ENCODE peak calls at places on chromosomes 3 and 15, in six cellular contexts. One of them, this sample, is unnamed.
A peak's percentile ranks its signal among the peaks of the same experiment; 100 is the strongest.

GRCh38 chr3:138348107-138348949 is at the start of gene MRAS:
- DNase-seq in heart left ventricle: peak; percentile 90
- DNase-seq in right cardiac atrium: peak; percentile 94
- DNase-seq in sigmoid colon: peak; percentile 90
- DNase-seq in mammary epithelial cell: peak; percentile 66
- DNase-seq in neural progenitor cell: peak; percentile 93
- DNase-seq in this sample: peak; percentile 64

GRCh38 chr3:69020857-69021256 is 7.4 kb upstream of the EOGT start:
- DNase-seq in heart left ventricle: no peak
- DNase-seq in right cardiac atrium: no peak
- DNase-seq in sigmoid colon: no peak
- DNase-seq in mammary epithelial cell: no peak
- DNase-seq in neural progenitor cell: no peak
- DNase-seq in this sample: no peak

GRCh38 chr3:128344046-128344368 is 122.7 kb downstream of the DNAJB8 start:
- DNase-seq in heart left ventricle: no peak
- DNase-seq in right cardiac atrium: no peak
- DNase-seq in sigmoid colon: peak; percentile 36
- DNase-seq in mammary epithelial cell: no peak
- DNase-seq in neural progenitor cell: no peak
- DNase-seq in this sample: no peak

GRCh38 chr3:4656059-4656458 is 162.9 kb downstream of the ITPR1 start:
- DNase-seq in heart left ventricle: peak; percentile 70
- DNase-seq in right cardiac atrium: peak; percentile 83
- DNase-seq in sigmoid colon: peak; percentile 75
- DNase-seq in mammary epithelial cell: peak; percentile 40
- DNase-seq in neural progenitor cell: peak; percentile 87
- DNase-seq in this sample: peak; percentile 59

GRCh38 chr15:75646944-75647364 is 758 bp upstream of the SNX33 start:
- DNase-seq in heart left ventricle: peak; percentile 80
- DNase-seq in right cardiac atrium: no peak
- DNase-seq in sigmoid colon: peak; percentile 81
- DNase-seq in mammary epithelial cell: peak; percentile 40
- DNase-seq in neural progenitor cell: peak; percentile 46
- DNase-seq in this sample: no peak

GRCh38 chr3:156211583-156211982 is 91.2 kb downstream of the KCNAB1 start:
- DNase-seq in heart left ventricle: no peak
- DNase-seq in right cardiac atrium: no peak
- DNase-seq in sigmoid colon: no peak
- DNase-seq in mammary epithelial cell: peak; percentile 89
- DNase-seq in neural progenitor cell: no peak
- DNase-seq in this sample: no peak

GRCh38 chr3:2579206-2579605 is 480.5 kb downstream of the CNTN4 start:
- DNase-seq in heart left ventricle: no peak
- DNase-seq in right cardiac atrium: no peak
- DNase-seq in sigmoid colon: no peak
- DNase-seq in mammary epithelial cell: no peak
- DNase-seq in neural progenitor cell: no peak
- DNase-seq in this sample: no peak

GRCh38 chr15:37217567-37217966 is 117.2 kb upstream of the MEIS2 start:
- DNase-seq in heart left ventricle: no peak
- DNase-seq in right cardiac atrium: no peak
- DNase-seq in sigmoid colon: no peak
- DNase-seq in mammary epithelial cell: no peak
- DNase-seq in neural progenitor cell: no peak
- DNase-seq in this sample: no peak

GRCh38 chr15:78626611-78627010 is 5.8 kb upstream of the CHRNA3 start:
- DNase-seq in heart left ventricle: no peak
- DNase-seq in right cardiac atrium: no peak
- DNase-seq in sigmoid colon: no peak
- DNase-seq in mammary epithelial cell: no peak
- DNase-seq in neural progenitor cell: no peak
- DNase-seq in this sample: no peak

DNA sequence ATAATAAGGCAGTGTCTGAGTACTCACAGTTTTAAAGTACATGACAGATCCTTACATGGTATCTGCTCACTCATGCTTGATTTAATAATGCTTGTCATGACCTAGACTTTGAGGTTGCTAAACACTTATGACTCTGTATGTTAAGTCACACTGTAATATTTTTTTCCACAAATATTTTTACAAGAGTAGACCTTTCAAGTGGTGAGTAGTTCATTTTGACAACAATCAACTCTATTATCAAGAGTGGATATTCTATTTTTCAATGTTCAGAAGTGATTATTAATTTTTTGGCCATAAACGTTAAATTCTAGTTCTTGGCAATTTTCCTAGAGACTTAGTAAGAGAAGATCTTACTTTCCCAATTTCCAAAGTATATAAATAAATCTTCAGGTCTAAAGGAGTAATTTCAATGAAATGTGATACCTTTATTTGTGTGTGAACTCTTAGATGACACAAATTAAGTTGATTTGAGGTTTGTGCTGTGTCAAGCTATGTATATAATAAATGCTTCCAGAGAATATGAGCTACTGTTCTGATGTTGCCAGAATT is 104.5 kb downstream of the NLGN1 start:
- DNase-seq in heart left ventricle: no peak
- DNase-seq in right cardiac atrium: no peak
- DNase-seq in sigmoid colon: no peak
- DNase-seq in mammary epithelial cell: no peak
- DNase-seq in neural progenitor cell: no peak
- DNase-seq in this sample: no peak
- H3K4me1 ChIP-seq in heart left ventricle: no peaks in the 10 kb centered on the region
- H3K4me1 ChIP-seq in right cardiac atrium: no peaks in the 10 kb centered on the region
- H3K4me1 ChIP-seq in sigmoid colon: no peaks in the 10 kb centered on the region
- H3K4me1 ChIP-seq in mammary epithelial cell: no peaks in the 10 kb centered on the region
- H3K4me1 ChIP-seq in neural progenitor cell: no peaks in the 10 kb centered on the region
- H3K4me1 ChIP-seq in this sample: no peaks in the 10 kb centered on the region

GRCh38 chr15:93055211-93055763 is 33.7 kb downstream of the RGMA start:
- DNase-seq in heart left ventricle: peak; percentile 61
- DNase-seq in right cardiac atrium: no peak
- DNase-seq in sigmoid colon: no peak
- DNase-seq in mammary epithelial cell: no peak
- DNase-seq in neural progenitor cell: no peak
- DNase-seq in this sample: no peak
- H3K4me1 ChIP-seq in heart left ventricle: no peaks in the 10 kb centered on the region
- H3K4me1 ChIP-seq in right cardiac atrium: no peaks in the 10 kb centered on the region
- H3K4me1 ChIP-seq in sigmoid colon: no peaks in the 10 kb centered on the region
- H3K4me1 ChIP-seq in mammary epithelial cell: no peaks in the 10 kb centered on the region
- H3K4me1 ChIP-seq in neural progenitor cell: peaks cover 30% of the 10 kb centered on the region
- H3K4me1 ChIP-seq in this sample: peaks cover 10% of the 10 kb centered on the region

DNA sequence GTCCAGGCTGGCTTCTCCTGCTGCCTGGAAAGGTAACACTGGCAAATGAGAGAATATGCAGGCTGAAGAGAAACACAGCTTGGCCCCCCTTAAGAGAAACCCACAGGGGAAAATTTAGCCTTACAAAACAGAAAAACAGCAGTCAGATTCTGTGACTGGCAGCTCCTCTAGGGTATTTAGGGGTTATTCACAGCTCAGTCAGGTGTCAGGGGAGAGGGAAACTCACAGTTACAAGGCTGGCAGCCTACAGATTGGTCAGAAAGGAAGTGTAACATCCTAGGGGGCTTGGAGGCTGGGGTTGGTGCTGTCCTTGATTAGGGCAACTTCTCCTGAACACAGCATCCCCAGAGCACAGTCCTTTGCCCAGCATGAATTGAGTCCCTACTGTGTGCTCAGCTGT is 81.4 kb downstream of the SEMA5B start:
- DNase-seq in heart left ventricle: no peak
- DNase-seq in right cardiac atrium: no peak
- DNase-seq in sigmoid colon: no peak
- DNase-seq in mammary epithelial cell: no peak
- DNase-seq in neural progenitor cell: no peak
- DNase-seq in this sample: no peak
- H3K4me1 ChIP-seq in heart left ventricle: no peaks in the 10 kb centered on the region
- H3K4me1 ChIP-seq in right cardiac atrium: no peaks in the 10 kb centered on the region
- H3K4me1 ChIP-seq in sigmoid colon: no peaks in the 10 kb centered on the region
- H3K4me1 ChIP-seq in mammary epithelial cell: peaks cover 17% of the 10 kb centered on the region
- H3K4me1 ChIP-seq in neural progenitor cell: peaks cover 19% of the 10 kb centered on the region
- H3K4me1 ChIP-seq in this sample: peaks cover 11% of the 10 kb centered on the region

GRCh38 chr3:186639778-186640472 is at the start of gene FETUB:
- DNase-seq in heart left ventricle: no peak
- DNase-seq in right cardiac atrium: no peak
- DNase-seq in sigmoid colon: no peak
- DNase-seq in mammary epithelial cell: no peak
- DNase-seq in neural progenitor cell: no peak
- DNase-seq in this sample: no peak

GRCh38 chr3:186638259-186638658 is 1.9 kb upstream of the FETUB start:
- DNase-seq in heart left ventricle: no peak
- DNase-seq in right cardiac atrium: no peak
- DNase-seq in sigmoid colon: no peak
- DNase-seq in mammary epithelial cell: no peak
- DNase-seq in neural progenitor cell: no peak
- DNase-seq in this sample: no peak

GRCh38 chr3:186640929-186641328 is 730 bp downstream of the FETUB start:
- DNase-seq in heart left ventricle: no peak
- DNase-seq in right cardiac atrium: no peak
- DNase-seq in sigmoid colon: no peak
- DNase-seq in mammary epithelial cell: no peak
- DNase-seq in neural progenitor cell: no peak
- DNase-seq in this sample: no peak

GRCh38 chr3:186642014-186642413 is 1.8 kb downstream of the FETUB start:
- DNase-seq in heart left ventricle: no peak
- DNase-seq in right cardiac atrium: no peak
- DNase-seq in sigmoid colon: no peak
- DNase-seq in mammary epithelial cell: no peak
- DNase-seq in neural progenitor cell: no peak
- DNase-seq in this sample: no peak

GRCh38 chr3:186640473-186640818 is 247 bp downstream of the FETUB start:
- DNase-seq in heart left ventricle: no peak
- DNase-seq in right cardiac atrium: peak; percentile 57
- DNase-seq in sigmoid colon: no peak
- DNase-seq in mammary epithelial cell: peak; percentile 98
- DNase-seq in neural progenitor cell: peak; percentile 22
- DNase-seq in this sample: no peak
- H3K4me1 ChIP-seq in heart left ventricle: no peaks in the 10 kb centered on the region
- H3K4me1 ChIP-seq in right cardiac atrium: no peaks in the 10 kb centered on the region
- H3K4me1 ChIP-seq in sigmoid colon: no peaks in the 10 kb centered on the region
- H3K4me1 ChIP-seq in mammary epithelial cell: peaks cover 65% of the 10 kb centered on the region
- H3K4me1 ChIP-seq in neural progenitor cell: peaks cover 5% of the 10 kb centered on the region
- H3K4me1 ChIP-seq in this sample: no peaks in the 10 kb centered on the region

GRCh38 chr3:190548031-190548656 is 34.3 kb downstream of the IL1RAP start:
- DNase-seq in heart left ventricle: no peak
- DNase-seq in right cardiac atrium: no peak
- DNase-seq in sigmoid colon: no peak
- DNase-seq in mammary epithelial cell: no peak
- DNase-seq in neural progenitor cell: no peak
- DNase-seq in this sample: no peak
- H3K4me1 ChIP-seq in heart left ventricle: no peaks in the 10 kb centered on the region
- H3K4me1 ChIP-seq in right cardiac atrium: peaks cover 1% of the 10 kb centered on the region
- H3K4me1 ChIP-seq in sigmoid colon: no peaks in the 10 kb centered on the region
- H3K4me1 ChIP-seq in mammary epithelial cell: peaks cover 11% of the 10 kb centered on the region
- H3K4me1 ChIP-seq in neural progenitor cell: no peaks in the 10 kb centered on the region
- H3K4me1 ChIP-seq in this sample: no peaks in the 10 kb centered on the region

GRCh38 chr3:127017781-127018180 is 34.9 kb downstream of the PLXNA1 start:
- DNase-seq in heart left ventricle: no peak
- DNase-seq in right cardiac atrium: no peak
- DNase-seq in sigmoid colon: no peak
- DNase-seq in mammary epithelial cell: no peak
- DNase-seq in neural progenitor cell: no peak
- DNase-seq in this sample: no peak
- H3K4me1 ChIP-seq in heart left ventricle: no peaks in the 10 kb centered on the region
- H3K4me1 ChIP-seq in right cardiac atrium: no peaks in the 10 kb centered on the region
- H3K4me1 ChIP-seq in sigmoid colon: no peaks in the 10 kb centered on the region
- H3K4me1 ChIP-seq in mammary epithelial cell: peaks cover 24% of the 10 kb centered on the region
- H3K4me1 ChIP-seq in neural progenitor cell: no peaks in the 10 kb centered on the region
- H3K4me1 ChIP-seq in this sample: peaks cover 6% of the 10 kb centered on the region

DNA sequence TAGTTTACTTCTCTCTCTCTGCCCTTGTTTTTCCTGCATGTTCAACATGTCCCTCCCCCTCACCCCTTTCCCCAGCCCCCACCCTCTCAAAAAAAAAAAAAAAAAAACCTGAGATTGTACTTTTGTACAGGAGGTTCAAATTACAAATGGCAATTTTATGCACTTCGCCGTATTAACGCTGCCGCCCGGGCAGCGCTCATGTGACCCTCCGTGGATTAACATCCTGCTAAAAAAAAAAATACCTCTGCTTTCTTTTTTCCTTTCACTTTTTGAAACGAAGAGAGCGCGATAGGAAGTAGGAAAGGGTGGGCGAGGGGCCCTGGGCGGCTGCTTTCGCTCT is 2.3 kb downstream of the NR2F2 start:
- DNase-seq in heart left ventricle: no peak
- DNase-seq in right cardiac atrium: no peak
- DNase-seq in sigmoid colon: no peak
- DNase-seq in mammary epithelial cell: no peak
- DNase-seq in neural progenitor cell: no peak
- DNase-seq in this sample: no peak
- H3K4me1 ChIP-seq in heart left ventricle: no peaks in the 10 kb centered on the region
- H3K4me1 ChIP-seq in right cardiac atrium: no peaks in the 10 kb centered on the region
- H3K4me1 ChIP-seq in sigmoid colon: no peaks in the 10 kb centered on the region
- H3K4me1 ChIP-seq in mammary epithelial cell: peaks cover 48% of the 10 kb centered on the region
- H3K4me1 ChIP-seq in neural progenitor cell: peaks cover 38% of the 10 kb centered on the region
- H3K4me1 ChIP-seq in this sample: peaks cover 5% of the 10 kb centered on the region

This sample was measured in NT2/D1.